ENCODE peak calls at places on chromosomes 13 and 19, in four cellular contexts. D is SK-N-SH, W is HCT116, T is glutamatergic neuron. C is an unnamed sample.

GRCh38 chr13:50809133-50810090 is 34.1 kb downstream of the DLEU7 start:
- DNase-seq in D (no peak), W (no peak), T (no peak), C (no peak)

GRCh38 chr13:36031490-36031889 is 99.7 kb downstream of the DCLK1 start:
- DNase-seq in D (no peak), W (no peak), T (no peak), C (no peak)

GRCh38 chr13:30441304-30441703 is 19.0 kb downstream of the UBE2L5 start:
- DNase-seq in D (no peak), W (no peak), T (no peak), C (no peak)

GRCh38 chr13:113065406-113066141 is 40.0 kb upstream of the F7 start:
- DNase-seq in D (no peak), W (no peak), T (no peak), C (no peak)

GRCh38 chr19:3404324-3405260 is 38.2 kb downstream of the NFIC start:
- DNase-seq in D (peak), W (no peak), T (no peak), C (no peak)

GRCh38 chr19:16496613-16496983 is 404 bp downstream of the C19orf44 start:
- DNase-seq in D (no peak), W (no peak), T (no peak), C (no peak)

GRCh38 chr13:103510007-103510406 is 443.8 kb upstream of the SLC10A2 start:
- DNase-seq in D (no peak), W (no peak), T (peak), C (no peak)

GRCh38 chr19:44891016-44891882 is at the start of gene TOMM40:
- DNase-seq in D (peak), W (no peak), T (peak), C (peak)

GRCh38 chr13:46633416-46633815 is 80.4 kb downstream of the LRCH1 start:
- DNase-seq in D (no peak), W (no peak), T (no peak), C (no peak)

GRCh38 chr19:28736528-28736927 is 476.4 kb downstream of the UQCRFS1 start:
- DNase-seq in D (no peak), W (no peak), T (no peak), C (no peak)

GRCh38 chr19:19185853-19186728 is 5.9 kb downstream of the BORCS8 start:
- DNase-seq in D (peak), W (peak), T (peak), C (peak)

GRCh38 chr19:49746206-49746958 is 16.7 kb downstream of the TSKS start:
- DNase-seq in D (peak), W (peak), T (peak), C (no peak)

GRCh38 chr13:51793570-51794273 is 10.2 kb downstream of the DHRS12 start:
- DNase-seq in D (no peak), W (peak), T (no peak), C (no peak)

GRCh38 chr13:99836291-99836690 is 135.3 kb downstream of the ZIC5 start:
- DNase-seq in D (no peak), W (no peak), T (no peak), C (no peak)

GRCh38 chr19:46180701-46181385 is 32.8 kb downstream of the IGFL2 start:
- DNase-seq in D (no peak), W (peak), T (no peak), C (no peak)

GRCh38 chr13:25686831-25687495 is 315.2 kb downstream of the ATP8A2 start:
- DNase-seq in D (no peak), W (no peak), T (peak), C (no peak)

GRCh38 chr19:5539431-5539833 is 28.3 kb downstream of the TINCR start:
- DNase-seq in D (peak), W (no peak), T (peak), C (no peak)

GRCh38 chr19:10617409-10618121 is 7.8 kb upstream of the SLC44A2 start:
- DNase-seq in D (peak), W (no peak), T (no peak), C (no peak)

GRCh38 chr19:5078666-5079409 is 109.9 kb downstream of the KDM4B start:
- DNase-seq in D (no peak), W (no peak), T (no peak), C (no peak)

GRCh38 chr13:82118589-82118988 is 1763.7 kb downstream of the SLITRK1 start:
- DNase-seq in D (no peak), W (no peak), T (no peak), C (no peak)

GRCh38 chr19:51971624-51972023 is 15.0 kb downstream of the ZNF350 start:
- DNase-seq in D (no peak), W (no peak), T (peak), C (no peak)

GRCh38 chr19:33125929-33126388 is 6.0 kb upstream of the WDR88 start:
- DNase-seq in D (peak), W (peak), T (peak), C (peak)

GRCh38 chr13:44011036-44011435 is 131.3 kb downstream of the LACC1 start:
- DNase-seq in D (no peak), W (no peak), T (no peak), C (no peak)

GRCh38 chr13:89701913-89702312 is 1645.6 kb upstream of the MIR17HG start:
- DNase-seq in D (no peak), W (no peak), T (no peak), C (no peak)

GRCh38 chr13:113927661-113928581 is 46.0 kb downstream of the C13orf46 start:
- DNase-seq in D (no peak), W (no peak), T (no peak), C (no peak)

GRCh38 chr13:113164492-113164891 is 6.0 kb downstream of the PROZ start:
- DNase-seq in D (no peak), W (no peak), T (no peak), C (no peak)

GRCh38 chr13:52617070-52618060 is 24.9 kb upstream of the HNRNPA1L2 start:
- DNase-seq in D (peak), W (peak), T (peak), C (peak)

DNA sequence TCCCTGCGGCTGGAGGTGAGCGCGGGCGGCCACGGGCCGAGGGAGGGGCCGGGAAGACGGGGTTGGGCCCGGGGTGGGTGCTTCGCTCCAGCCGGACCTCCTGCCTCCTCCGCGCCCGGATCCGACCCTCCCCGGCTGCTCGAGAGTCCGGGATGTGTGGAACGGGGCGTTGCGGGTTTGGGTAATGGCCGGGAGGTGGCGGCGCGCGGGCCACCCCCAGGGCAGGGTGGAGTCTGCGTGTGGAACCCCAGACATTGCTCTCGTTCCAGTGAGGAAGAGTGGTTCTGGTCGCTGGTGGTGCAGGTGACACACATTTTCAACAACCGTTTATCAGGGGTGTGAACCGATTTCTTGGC is 38.8 kb downstream of the ARHGEF7 start:
- DNase-seq in D (no peak), W (no peak), T (no peak), C (no peak)
- TF ChIP-seq CTCF in D (peak), W (no peak), T (no peak), C (peak)

GRCh38 chr19:2087621-2088100 is 8.5 kb downstream of the MOB3A start:
- DNase-seq in D (peak), W (no peak), T (no peak), C (no peak)
- TF ChIP-seq CTCF in D (no peak), W (no peak), T (no peak), C (peak)

GRCh38 chr19:34639491-34640085 is 37.4 kb downstream of the SCGB2B2 start:
- DNase-seq in D (peak), W (peak), T (peak), C (peak)
- TF ChIP-seq CTCF in D (peak), W (peak), T (peak), C (peak)

GRCh38 chr13:48596128-48596429 is 57.6 kb upstream of the CYSLTR2 start:
- DNase-seq in D (no peak), W (no peak), T (no peak), C (no peak)

GRCh38 chr13:48594080-48594815 is 59.5 kb upstream of the CYSLTR2 start:
- DNase-seq in D (no peak), W (no peak), T (no peak), C (no peak)

GRCh38 chr13:48593551-48593950 is 60.2 kb upstream of the CYSLTR2 start:
- DNase-seq in D (no peak), W (no peak), T (no peak), C (no peak)

GRCh38 chr13:48591889-48592725 is 59.2 kb upstream of the RCBTB2 start:
- DNase-seq in D (no peak), W (no peak), T (no peak), C (no peak)

GRCh38 chr13:48595330-48596127 is 58.2 kb upstream of the CYSLTR2 start:
- DNase-seq in D (peak), W (peak), T (no peak), C (peak)
- TF ChIP-seq CTCF in D (peak), W (peak), T (no peak), C (peak)

DNA sequence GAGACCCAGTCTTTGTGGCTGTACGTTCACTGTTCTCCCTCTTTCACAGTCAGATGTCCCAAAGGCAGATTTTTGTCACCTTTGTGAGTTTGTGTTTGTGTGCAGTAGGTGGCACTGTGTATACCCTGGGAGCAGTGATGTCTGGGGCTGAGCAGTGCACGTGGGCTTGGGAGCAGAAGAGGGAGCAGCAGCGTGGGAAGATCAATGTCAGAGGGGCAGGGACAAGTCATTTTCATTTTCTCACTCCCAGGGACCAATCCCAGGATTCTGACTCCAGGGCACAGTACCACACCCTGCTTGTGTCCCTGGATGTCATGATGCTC is 2.0 kb upstream of the PSG6 start:
- DNase-seq in D (no peak), W (no peak), T (no peak), C (no peak)
- TF ChIP-seq CTCF in D (no peak), W (peak), T (no peak), C (no peak)

GRCh38 chr19:7852851-7853759 is 21.1 kb downstream of the PRR36 start:
- DNase-seq in D (peak), W (peak), T (peak), C (peak)
- TF ChIP-seq CTCF in D (peak), W (peak), T (peak), C (peak)